ENCODE peak calls at places on chromosomes 2 and 18, in six cellular contexts. One of them, this sample, is unnamed.

GRCh38 chr2:138090330-138090729 is 126.1 kb downstream of the HNMT start:
- DNase-seq in IMR-90: peak; percentile 58
- DNase-seq in H1: no peak
- DNase-seq in neuronal stem cell: no peak
- DNase-seq in mesenchymal stem cell: peak; percentile 64
- DNase-seq in trophoblast cell: peak; percentile 28
- DNase-seq in this sample: no peak

GRCh38 chr2:183812091-183812490 is 687.8 kb downstream of the NUP35 start:
- DNase-seq in IMR-90: no peak
- DNase-seq in H1: no peak
- DNase-seq in neuronal stem cell: no peak
- DNase-seq in mesenchymal stem cell: peak; percentile 3
- DNase-seq in trophoblast cell: no peak
- DNase-seq in this sample: no peak

GRCh38 chr2:203916756-203917155 is 19.8 kb upstream of the ICOS start:
- DNase-seq in IMR-90: no peak
- DNase-seq in H1: no peak
- DNase-seq in neuronal stem cell: no peak
- DNase-seq in mesenchymal stem cell: no peak
- DNase-seq in trophoblast cell: no peak
- DNase-seq in this sample: no peak

GRCh38 chr2:71503827-71504226 is 50.5 kb downstream of the DYSF start:
- DNase-seq in IMR-90: no peak
- DNase-seq in H1: no peak
- DNase-seq in neuronal stem cell: no peak
- DNase-seq in mesenchymal stem cell: no peak
- DNase-seq in trophoblast cell: no peak
- DNase-seq in this sample: no peak

GRCh38 chr2:231627384-231628156 is 34.9 kb downstream of the TEX44 start:
- DNase-seq in IMR-90: peak; percentile 44
- DNase-seq in H1: no peak
- DNase-seq in neuronal stem cell: no peak
- DNase-seq in mesenchymal stem cell: peak; percentile 61
- DNase-seq in trophoblast cell: no peak
- DNase-seq in this sample: no peak

GRCh38 chr2:199018826-199019225 is 438.9 kb downstream of the SATB2 start:
- DNase-seq in IMR-90: no peak
- DNase-seq in H1: no peak
- DNase-seq in neuronal stem cell: no peak
- DNase-seq in mesenchymal stem cell: no peak
- DNase-seq in trophoblast cell: no peak
- DNase-seq in this sample: no peak

GRCh38 chr2:241894681-241895426 is 25.3 kb downstream of the RTP5 start:
- DNase-seq in IMR-90: no peak
- DNase-seq in H1: peak; percentile 43
- DNase-seq in neuronal stem cell: no peak
- DNase-seq in mesenchymal stem cell: no peak
- DNase-seq in trophoblast cell: no peak
- DNase-seq in this sample: peak; percentile 31

GRCh38 chr2:74887445-74887951 is 53.6 kb downstream of the HK2 start:
- DNase-seq in IMR-90: peak; percentile 67
- DNase-seq in H1: no peak
- DNase-seq in neuronal stem cell: no peak
- DNase-seq in mesenchymal stem cell: peak; percentile 83
- DNase-seq in trophoblast cell: peak; percentile 44
- DNase-seq in this sample: no peak

GRCh38 chr2:186927185-186927866 is 78.4 kb upstream of the ZSWIM2 start:
- DNase-seq in IMR-90: no peak
- DNase-seq in H1: no peak
- DNase-seq in neuronal stem cell: no peak
- DNase-seq in mesenchymal stem cell: no peak
- DNase-seq in trophoblast cell: no peak
- DNase-seq in this sample: no peak

GRCh38 chr2:30270166-30270565 is 38.8 kb downstream of the LBH start:
- DNase-seq in IMR-90: no peak
- DNase-seq in H1: no peak
- DNase-seq in neuronal stem cell: no peak
- DNase-seq in mesenchymal stem cell: no peak
- DNase-seq in trophoblast cell: no peak
- DNase-seq in this sample: no peak
- H3K14ac ChIP-seq in IMR-90: peak overlapping the region; percentile 44
- H3K14ac ChIP-seq in H1: no peak overlapping the region
- H3K14ac ChIP-seq in neuronal stem cell: no peak overlapping the region
- H3K14ac ChIP-seq in mesenchymal stem cell: no peak overlapping the region
- H3K14ac ChIP-seq in trophoblast cell: no peak overlapping the region
- H3K14ac ChIP-seq in this sample: no peak overlapping the region

DNA sequence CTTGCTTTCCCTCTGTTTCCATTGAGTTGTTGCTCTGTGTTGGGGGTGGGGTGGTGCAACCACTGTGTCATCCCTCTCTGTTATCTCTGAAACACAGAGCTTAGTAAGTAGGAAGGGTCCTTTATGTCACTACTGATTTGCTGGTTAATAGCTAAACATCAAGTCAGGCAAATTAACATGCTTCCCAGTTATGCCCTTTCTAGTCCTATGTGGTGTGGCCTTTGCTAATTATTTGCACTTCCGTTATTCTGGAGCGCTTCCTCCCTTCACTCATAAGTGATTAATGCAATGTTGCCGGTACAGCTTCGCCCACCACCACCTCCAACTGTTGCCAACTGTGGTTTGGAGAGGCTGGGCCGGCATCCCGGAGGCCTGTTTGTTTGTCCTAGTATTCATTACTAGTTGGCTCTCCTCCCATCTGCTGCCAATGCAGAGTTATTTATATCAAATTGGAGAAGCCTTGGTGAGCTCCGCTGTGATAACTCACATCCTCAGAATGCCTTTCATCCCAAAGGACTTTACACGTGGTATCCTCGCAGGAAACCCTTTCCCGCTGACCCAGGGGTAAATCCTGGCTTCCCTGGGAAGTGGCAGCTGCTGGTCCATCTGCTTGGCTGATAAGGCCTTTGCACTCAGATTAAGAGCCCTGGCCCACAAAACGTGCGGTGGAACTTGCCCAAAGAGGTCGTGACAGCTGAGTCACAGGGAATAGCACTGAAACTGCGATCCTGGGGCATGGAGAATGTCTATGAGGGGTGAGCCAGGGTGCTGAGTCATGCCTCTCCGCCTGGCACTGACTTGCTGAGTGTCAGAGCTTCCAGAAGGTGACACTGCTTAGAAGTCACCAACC is 72.1 kb upstream of the ZCCHC2 start:
- DNase-seq in IMR-90: peak; percentile 63
- DNase-seq in H1: no peak
- DNase-seq in neuronal stem cell: no peak
- DNase-seq in mesenchymal stem cell: peak; percentile 86
- DNase-seq in trophoblast cell: peak; percentile 32
- DNase-seq in this sample: no peak
- H3K27ac ChIP-seq in IMR-90: no peak overlapping the region
- H3K27ac ChIP-seq in H1: no peak overlapping the region
- H3K27ac ChIP-seq in neuronal stem cell: no peak overlapping the region
- H3K27ac ChIP-seq in mesenchymal stem cell: peak overlapping the region; percentile 42
- H3K27ac ChIP-seq in trophoblast cell: no peak overlapping the region
- H3K27ac ChIP-seq in this sample: no peak overlapping the region

GRCh38 chr2:54471221-54471711 is 15.1 kb downstream of the SPTBN1 start:
- DNase-seq in IMR-90: peak; percentile 81
- DNase-seq in H1: no peak
- DNase-seq in neuronal stem cell: no peak
- DNase-seq in mesenchymal stem cell: peak; percentile 81
- DNase-seq in trophoblast cell: peak; percentile 84
- DNase-seq in this sample: no peak
- H3K14ac ChIP-seq in IMR-90: no peak overlapping the region
- H3K14ac ChIP-seq in H1: no peak overlapping the region
- H3K14ac ChIP-seq in neuronal stem cell: no peak overlapping the region
- H3K14ac ChIP-seq in mesenchymal stem cell: no peak overlapping the region
- H3K14ac ChIP-seq in trophoblast cell: peak overlapping the region; percentile 73
- H3K14ac ChIP-seq in this sample: no peak overlapping the region

GRCh38 chr18:48803951-48804855 is 146.6 kb downstream of the SMAD7 start:
- DNase-seq in IMR-90: no peak
- DNase-seq in H1: peak; percentile 31
- DNase-seq in neuronal stem cell: no peak
- DNase-seq in mesenchymal stem cell: no peak
- DNase-seq in trophoblast cell: no peak
- DNase-seq in this sample: peak; percentile 22
- H3K27ac ChIP-seq in IMR-90: no peak overlapping the region
- H3K27ac ChIP-seq in H1: no peak overlapping the region
- H3K27ac ChIP-seq in neuronal stem cell: no peak overlapping the region
- H3K27ac ChIP-seq in mesenchymal stem cell: no peak overlapping the region
- H3K27ac ChIP-seq in trophoblast cell: no peak overlapping the region
- H3K27ac ChIP-seq in this sample: no peak overlapping the region

DNA sequence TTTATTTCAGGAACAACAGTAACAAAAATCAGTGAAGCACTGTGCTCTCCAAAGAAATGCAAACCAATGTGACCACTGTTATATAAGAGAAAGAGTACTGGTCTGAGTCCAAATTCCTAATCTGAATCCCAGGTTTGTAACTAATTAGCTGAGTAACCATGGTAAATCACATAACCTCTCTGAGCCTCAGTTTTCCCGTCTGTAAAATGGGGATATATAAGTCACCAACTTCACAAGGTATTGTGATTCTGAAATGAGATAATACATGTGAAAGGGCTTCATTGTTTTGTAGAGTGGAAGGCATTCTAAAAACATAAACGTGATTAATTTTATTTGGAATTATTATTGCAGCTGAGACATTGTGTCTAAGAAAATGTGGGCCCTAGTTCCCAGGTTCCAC is 91.3 kb upstream of the YPEL5 start:
- DNase-seq in IMR-90: no peak
- DNase-seq in H1: no peak
- DNase-seq in neuronal stem cell: no peak
- DNase-seq in mesenchymal stem cell: no peak
- DNase-seq in trophoblast cell: no peak
- DNase-seq in this sample: no peak
- H3K14ac ChIP-seq in IMR-90: no peak overlapping the region
- H3K14ac ChIP-seq in H1: no peak overlapping the region
- H3K14ac ChIP-seq in neuronal stem cell: no peak overlapping the region
- H3K14ac ChIP-seq in mesenchymal stem cell: no peak overlapping the region
- H3K14ac ChIP-seq in trophoblast cell: no peak overlapping the region
- H3K14ac ChIP-seq in this sample: no peak overlapping the region

GRCh38 chr2:179005976-179006375 is 44.0 kb downstream of the CCDC141 start:
- DNase-seq in IMR-90: no peak
- DNase-seq in H1: no peak
- DNase-seq in neuronal stem cell: no peak
- DNase-seq in mesenchymal stem cell: no peak
- DNase-seq in trophoblast cell: no peak
- DNase-seq in this sample: no peak
- H3K27ac ChIP-seq in IMR-90: no peak overlapping the region
- H3K27ac ChIP-seq in H1: no peak overlapping the region
- H3K27ac ChIP-seq in neuronal stem cell: no peak overlapping the region
- H3K27ac ChIP-seq in mesenchymal stem cell: no peak overlapping the region
- H3K27ac ChIP-seq in trophoblast cell: no peak overlapping the region
- H3K27ac ChIP-seq in this sample: no peak overlapping the region

GRCh38 chr2:216842634-216843033 is 17.2 kb downstream of the TNP1 start:
- DNase-seq in IMR-90: no peak
- DNase-seq in H1: no peak
- DNase-seq in neuronal stem cell: no peak
- DNase-seq in mesenchymal stem cell: no peak
- DNase-seq in trophoblast cell: no peak
- DNase-seq in this sample: no peak
- H3K14ac ChIP-seq in IMR-90: no peak overlapping the region
- H3K14ac ChIP-seq in H1: no peak overlapping the region
- H3K14ac ChIP-seq in neuronal stem cell: no peak overlapping the region
- H3K14ac ChIP-seq in mesenchymal stem cell: no peak overlapping the region
- H3K14ac ChIP-seq in trophoblast cell: no peak overlapping the region
- H3K14ac ChIP-seq in this sample: no peak overlapping the region

GRCh38 chr2:101473581-101473910 is 1.4 kb downstream of the RFX8 start:
- DNase-seq in IMR-90: peak; percentile 61
- DNase-seq in H1: no peak
- DNase-seq in neuronal stem cell: no peak
- DNase-seq in mesenchymal stem cell: no peak
- DNase-seq in trophoblast cell: no peak
- DNase-seq in this sample: no peak

GRCh38 chr2:101476605-101477208 is 1.8 kb upstream of the RFX8 start:
- DNase-seq in IMR-90: peak; percentile 24
- DNase-seq in H1: no peak
- DNase-seq in neuronal stem cell: no peak
- DNase-seq in mesenchymal stem cell: no peak
- DNase-seq in trophoblast cell: no peak
- DNase-seq in this sample: no peak

GRCh38 chr2:101474752-101475384 is at the start of gene RFX8:
- DNase-seq in IMR-90: peak; percentile 95
- DNase-seq in H1: peak; percentile 57
- DNase-seq in neuronal stem cell: no peak
- DNase-seq in mesenchymal stem cell: peak; percentile 84
- DNase-seq in trophoblast cell: no peak
- DNase-seq in this sample: no peak

GRCh38 chr2:101469863-101470262 is 5.0 kb downstream of the RFX8 start:
- DNase-seq in IMR-90: no peak
- DNase-seq in H1: no peak
- DNase-seq in neuronal stem cell: no peak
- DNase-seq in mesenchymal stem cell: no peak
- DNase-seq in trophoblast cell: no peak
- DNase-seq in this sample: no peak

GRCh38 chr2:101473911-101474751 is 781 bp downstream of the RFX8 start:
- DNase-seq in IMR-90: peak; percentile 45
- DNase-seq in H1: peak; percentile 79
- DNase-seq in neuronal stem cell: peak; percentile 41
- DNase-seq in mesenchymal stem cell: peak; percentile 50
- DNase-seq in trophoblast cell: no peak
- DNase-seq in this sample: peak; percentile 59
- H3K27ac ChIP-seq in IMR-90: peak overlapping the region; percentile 92
- H3K27ac ChIP-seq in H1: no peak overlapping the region
- H3K27ac ChIP-seq in neuronal stem cell: no peak overlapping the region
- H3K27ac ChIP-seq in mesenchymal stem cell: no peak overlapping the region
- H3K27ac ChIP-seq in trophoblast cell: no peak overlapping the region
- H3K27ac ChIP-seq in this sample: no peak overlapping the region